ENCODE peak calls at places on chromosomes 16 and 17, in eight cellular contexts. Y, B, D, A, P, S, G and J are unnamed samples.
A peak's percentile ranks its signal among the peaks of the same experiment; 100 is the strongest.

GRCh38 chr16:21302898-21303528 is 24.9 kb upstream of the CRYM start:
- DNase-seq in Y (peak; percentile 64), B (peak; percentile 86), D (peak; percentile 99), A (no peak), P (peak; percentile 69), S (peak; percentile 67), G (no peak), J (no peak)

GRCh38 chr16:56855201-56855600 is 9.8 kb upstream of the SLC12A3 start:
- DNase-seq in Y (no peak), B (no peak), D (no peak), A (no peak), P (no peak), S (no peak), G (no peak), J (no peak)

GRCh38 chr16:84740596-84741071 is 40.8 kb downstream of the USP10 start:
- DNase-seq in Y (no peak), B (no peak), D (no peak), A (no peak), P (no peak), S (peak; percentile 34), G (no peak), J (no peak)

GRCh38 chr16:9072806-9073341 is 18.6 kb upstream of the HAPSTR1 start:
- DNase-seq in Y (peak; percentile 94), B (peak; percentile 90), D (peak; percentile 94), A (no peak), P (peak; percentile 54), S (peak; percentile 91), G (peak; percentile 37), J (no peak)

GRCh38 chr16:12260647-12261262 is 284.2 kb downstream of the SNX29 start:
- DNase-seq in Y (no peak), B (peak; percentile 82), D (peak; percentile 15), A (no peak), P (no peak), S (no peak), G (no peak), J (no peak)

GRCh38 chr16:14529010-14529669 is 100.9 kb downstream of the PARN start:
- DNase-seq in Y (peak; percentile 84), B (peak; percentile 97), D (peak; percentile 85), A (peak; percentile 64), P (peak; percentile 80), S (peak; percentile 94), G (peak; percentile 56), J (peak; percentile 70)

GRCh38 chr16:4698321-4699029 is 5.1 kb downstream of the NUDT16L1 start:
- DNase-seq in Y (no peak), B (no peak), D (no peak), A (no peak), P (no peak), S (no peak), G (no peak), J (no peak)

GRCh38 chr16:4184038-4184702 is 57.7 kb downstream of the SRL start:
- DNase-seq in Y (no peak), B (no peak), D (no peak), A (no peak), P (no peak), S (no peak), G (no peak), J (no peak)

GRCh38 chr16:19001788-19002187 is 18.1 kb downstream of the TMC7 start:
- DNase-seq in Y (peak; percentile 75), B (no peak), D (peak; percentile 85), A (no peak), P (peak; percentile 98), S (peak; percentile 91), G (no peak), J (peak; percentile 83)

GRCh38 chr16:85133290-85133599 is 21.0 kb upstream of the CIBAR2 start:
- DNase-seq in Y (no peak), B (no peak), D (no peak), A (no peak), P (no peak), S (no peak), G (no peak), J (no peak)

GRCh38 chr16:64724339-64724738 is 397.5 kb downstream of the CDH11 start:
- DNase-seq in Y (no peak), B (no peak), D (no peak), A (no peak), P (no peak), S (no peak), G (no peak), J (no peak)

GRCh38 chr16:2779978-2780898 is 3.2 kb upstream of the ELOB start:
- DNase-seq in Y (no peak), B (no peak), D (no peak), A (no peak), P (no peak), S (no peak), G (no peak), J (no peak)

GRCh38 chr17:42179911-42180410 is 981 bp downstream of the KCNH4 start:
- DNase-seq in Y (no peak), B (peak; percentile 41), D (no peak), A (no peak), P (no peak), S (peak; percentile 21), G (no peak), J (no peak)

GRCh38 chr16:68274441-68274840 is 10.1 kb downstream of the SLC7A6 start:
- DNase-seq in Y (no peak), B (no peak), D (no peak), A (no peak), P (no peak), S (no peak), G (no peak), J (no peak)

GRCh38 chr16:68275611-68276191 is 11.4 kb downstream of the SLC7A6 start:
- DNase-seq in Y (no peak), B (no peak), D (peak; percentile 88), A (no peak), P (no peak), S (no peak), G (peak; percentile 55), J (peak; percentile 94)

GRCh38 chr16:68272501-68273209 is 8.3 kb downstream of the SLC7A6 start:
- DNase-seq in Y (no peak), B (no peak), D (peak; percentile 36), A (no peak), P (no peak), S (no peak), G (no peak), J (no peak)

GRCh38 chr16:68273896-68274295 is 9.6 kb downstream of the SLC7A6 start:
- DNase-seq in Y (no peak), B (no peak), D (peak; percentile 59), A (no peak), P (no peak), S (no peak), G (no peak), J (no peak)

DNA sequence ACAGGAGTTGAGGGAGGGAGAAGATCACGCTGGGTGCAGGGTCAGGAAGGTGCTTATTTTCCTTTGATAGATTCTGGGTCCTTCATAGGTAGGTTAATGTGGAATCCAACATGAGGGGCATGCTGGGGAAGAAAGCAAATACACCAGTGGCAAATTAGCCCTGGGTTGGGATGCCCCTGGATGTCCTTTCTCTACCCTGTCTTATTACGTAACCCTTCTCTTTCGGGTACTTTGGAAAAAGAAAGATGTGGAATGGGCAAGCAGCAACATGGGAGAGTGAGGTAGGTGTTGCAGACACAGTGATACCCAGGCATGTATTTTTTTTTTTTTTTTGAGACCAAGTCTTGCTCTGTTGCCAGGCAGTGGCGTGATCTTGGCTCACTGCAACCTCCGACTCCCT is 9.1 kb downstream of the SLC7A6 start:
- DNase-seq in Y (no peak), B (no peak), D (peak; percentile 29), A (no peak), P (no peak), S (no peak), G (no peak), J (no peak)
- H3K4me3 ChIP-seq in Y (no peak overlapping the region), B (no peak overlapping the region), D (no peak overlapping the region), A (no peak overlapping the region), P (no peak overlapping the region), S (no peak overlapping the region), G (no peak overlapping the region), J (no peak overlapping the region)

GRCh38 chr16:69397821-69398521 is 12.2 kb upstream of the TERF2 start:
- DNase-seq in Y (peak; percentile 68), B (peak; percentile 90), D (peak; percentile 77), A (no peak), P (peak; percentile 47), S (peak; percentile 82), G (no peak), J (no peak)
- H3K4me3 ChIP-seq in Y (no peak overlapping the region), B (no peak overlapping the region), D (no peak overlapping the region), A (no peak overlapping the region), P (no peak overlapping the region), S (no peak overlapping the region), G (no peak overlapping the region), J (no peak overlapping the region)

DNA sequence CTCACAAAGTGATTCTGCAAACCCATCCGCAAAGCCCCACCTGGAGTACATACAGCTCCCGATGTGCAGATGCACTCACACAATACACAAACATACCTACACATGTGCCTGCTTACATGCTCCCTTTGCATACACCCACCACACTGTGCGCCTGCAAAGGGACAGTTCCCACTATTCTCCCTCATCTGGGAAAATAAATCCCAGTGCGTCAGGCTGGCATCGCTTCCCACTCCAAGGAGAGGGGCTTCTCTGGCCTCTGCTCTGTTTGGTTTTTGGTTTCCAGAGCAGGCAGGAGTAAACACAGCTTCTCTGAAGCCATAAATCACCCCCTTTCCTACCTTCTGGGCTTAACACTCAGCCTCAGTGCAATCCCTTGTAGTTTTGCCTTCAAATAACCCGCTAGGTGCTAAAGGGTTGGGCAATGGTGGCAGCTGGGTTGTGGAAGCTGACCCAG is 14.7 kb downstream of the HOXB4 start:
- DNase-seq in Y (no peak), B (no peak), D (no peak), A (no peak), P (no peak), S (no peak), G (no peak), J (no peak)
- H3K4me3 ChIP-seq in Y (peak overlapping the region; percentile 58), B (no peak overlapping the region), D (no peak overlapping the region), A (no peak overlapping the region), P (no peak overlapping the region), S (peak overlapping the region; percentile 60), G (no peak overlapping the region), J (peak overlapping the region; percentile 51)

GRCh38 chr16:83351846-83352245 is 455.9 kb upstream of the HSBP1 start:
- DNase-seq in Y (peak; percentile 59), B (peak; percentile 51), D (no peak), A (no peak), P (no peak), S (peak; percentile 93), G (no peak), J (no peak)

GRCh38 chr16:83344014-83344413 is 463.8 kb upstream of the HSBP1 start:
- DNase-seq in Y (peak; percentile 93), B (peak; percentile 97), D (peak; percentile 72), A (no peak), P (peak; percentile 37), S (peak; percentile 90), G (no peak), J (no peak)

GRCh38 chr16:83348991-83349390 is 458.8 kb upstream of the HSBP1 start:
- DNase-seq in Y (peak; percentile 20), B (no peak), D (no peak), A (no peak), P (no peak), S (no peak), G (no peak), J (no peak)

GRCh38 chr16:83350466-83350865 is 457.3 kb upstream of the HSBP1 start:
- DNase-seq in Y (no peak), B (no peak), D (no peak), A (no peak), P (no peak), S (no peak), G (no peak), J (no peak)

DNA sequence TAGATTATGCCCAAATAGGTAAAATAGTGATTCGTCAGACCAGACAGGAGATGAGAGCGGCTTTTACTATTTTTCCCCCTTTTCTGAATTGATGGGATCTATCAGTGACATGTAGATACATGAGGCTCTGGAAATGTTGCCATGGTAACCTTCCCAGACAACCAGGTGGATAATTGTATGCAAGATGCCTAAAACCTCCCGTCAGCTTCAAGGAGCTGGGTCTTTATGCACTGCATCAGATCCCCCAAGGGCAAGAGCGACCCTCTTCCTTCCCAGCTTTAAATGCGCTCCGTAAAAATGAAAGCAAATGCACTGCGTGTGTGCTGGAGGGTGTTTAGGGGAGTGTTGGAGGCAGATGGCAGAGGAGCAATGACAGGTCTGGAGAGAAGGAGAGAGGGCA is 461.9 kb upstream of the HSBP1 start:
- DNase-seq in Y (no peak), B (no peak), D (no peak), A (no peak), P (no peak), S (no peak), G (no peak), J (no peak)
- H3K4me3 ChIP-seq in Y (no peak overlapping the region), B (no peak overlapping the region), D (no peak overlapping the region), A (no peak overlapping the region), P (no peak overlapping the region), S (peak overlapping the region; percentile 9), G (no peak overlapping the region), J (no peak overlapping the region)